ENCODE peak calls at places on chromosome 21, in six cellular contexts. U is H1, S is K562, J is HCT116, W is SK-N-SH, K is GM12878. X is an unnamed sample.

GRCh38 chr21:45992311-45993209 is 11.0 kb downstream of the COL6A1 start:
- DNase-seq in K (no peak), J (no peak), W (no peak), S (no peak), U (no peak), X (no peak)

GRCh38 chr21:32978346-32979270 is 47.1 kb upstream of the OLIG2 start:
- DNase-seq in J (no peak), W (no peak), U (no peak), S (no peak), K (no peak), X (no peak)

GRCh38 chr21:15894596-15894995 is 164.8 kb downstream of the USP25 start:
- DNase-seq in J (no peak), S (no peak), U (no peak), W (peak), K (no peak), X (no peak)

GRCh38 chr21:16258834-16259611 is 529.2 kb downstream of the USP25 start:
- DNase-seq in J (no peak), K (no peak), U (no peak), S (no peak), W (no peak), X (no peak)

GRCh38 chr21:37074195-37074510 is 1.1 kb downstream of the TTC3 start:
- DNase-seq in S (peak), J (no peak), K (no peak), U (no peak), W (peak), X (no peak)

GRCh38 chr21:31278511-31279155 is 65.4 kb downstream of the TIAM1 start:
- DNase-seq in K (no peak), W (no peak), U (no peak), S (no peak), J (no peak), X (no peak)

GRCh38 chr21:39612233-39613028 is at the start of gene B3GALT5:
- DNase-seq in U (peak), K (no peak), J (peak), W (peak), S (no peak), X (no peak)

GRCh38 chr21:17610862-17611261 is 1.8 kb downstream of the BTG3 start:
- DNase-seq in S (peak), W (peak), U (no peak), J (no peak), K (no peak), X (peak)

GRCh38 chr21:36551326-36551725 is 71.4 kb upstream of the CLDN14 start:
- DNase-seq in U (peak), J (no peak), W (no peak), K (no peak), S (no peak), X (no peak)

GRCh38 chr21:41895643-41896493 is 16.7 kb upstream of the PRDM15 start:
- DNase-seq in K (no peak), U (peak), W (no peak), J (no peak), S (peak), X (no peak)
- TF ChIP-seq RAD21 in K (peak), U (no peak), W (no peak), J (no peak), S (no peak), X (no peak)

GRCh38 chr21:42010507-42011493 is 640 bp upstream of the ZBTB21 start:
- DNase-seq in S (peak), W (peak), K (no peak), J (no peak), U (no peak), X (peak)
- TF ChIP-seq POLR2AphosphoS5 in S (peak), W (no peak), K (no peak), J (peak), U (no peak), X (peak)

DNA sequence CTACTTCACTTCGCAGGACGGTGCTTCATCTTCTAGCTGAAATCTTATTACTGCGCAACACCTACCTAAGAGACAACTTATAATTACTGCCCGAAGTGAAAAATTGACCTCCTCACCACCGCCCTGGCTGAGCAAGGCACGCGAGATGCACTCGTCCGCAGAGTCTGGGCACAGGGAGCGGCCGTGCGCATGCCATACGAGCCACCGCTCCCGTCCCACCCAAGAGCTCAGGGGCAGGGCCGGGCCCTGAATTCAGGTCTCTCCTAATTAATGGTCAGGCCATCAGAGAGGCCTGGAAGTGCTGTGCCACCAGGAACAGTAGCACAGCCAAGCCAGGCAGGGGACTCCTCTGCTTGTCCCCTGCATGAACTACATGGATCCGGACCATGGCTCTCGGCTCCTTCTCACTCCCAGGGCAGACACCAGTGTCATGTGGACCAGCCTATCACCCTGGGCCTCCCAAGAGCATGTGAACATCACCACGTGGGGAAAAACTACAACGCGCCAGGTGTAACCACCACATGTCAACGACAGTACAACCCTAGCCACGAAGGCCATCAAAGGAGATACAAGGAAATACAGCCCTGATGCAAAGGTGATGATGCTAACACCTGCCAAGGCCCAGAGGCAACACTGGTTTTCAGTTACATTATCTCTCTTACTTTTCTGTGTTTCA is 11.5 kb downstream of the RIPK4 start:
- DNase-seq in U (no peak), S (no peak), K (no peak), W (no peak), J (no peak), X (no peak)
- TF ChIP-seq RAD21 in U (no peak), S (no peak), K (no peak), W (no peak), J (no peak), X (no peak)

DNA sequence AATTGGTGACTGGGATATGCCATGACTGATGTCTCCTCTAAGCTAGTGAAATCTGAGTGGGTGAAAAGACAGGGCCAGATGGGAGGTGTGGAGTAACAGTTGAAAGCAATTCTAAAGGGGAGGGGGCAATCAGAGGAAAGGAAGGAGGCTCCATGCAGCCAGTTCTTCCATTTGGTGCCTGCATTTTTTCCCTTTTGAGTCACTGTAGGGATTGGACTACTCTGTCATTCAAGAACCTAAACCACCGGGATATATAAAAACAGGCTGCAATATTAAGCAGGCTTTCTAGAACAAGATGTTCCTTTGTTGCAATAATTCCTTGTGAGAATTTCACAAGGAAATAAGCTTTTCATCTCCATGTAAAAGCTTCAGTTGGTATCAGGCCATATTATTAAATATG is 18.3 kb downstream of the CLIC6 start:
- DNase-seq in W (no peak), J (no peak), U (no peak), S (no peak), K (no peak), X (no peak)
- TF ChIP-seq POLR2AphosphoS5 in W (no peak), J (no peak), U (no peak), S (no peak), K (no peak), X (no peak)

GRCh38 chr21:38165466-38166213 is 91.2 kb upstream of the KCNJ15 start:
- DNase-seq in J (no peak), S (no peak), K (no peak), U (no peak), W (peak), X (no peak)
- TF ChIP-seq RAD21 in J (no peak), S (no peak), K (no peak), U (no peak), W (no peak), X (no peak)

GRCh38 chr21:44867999-44868700 is 5.3 kb downstream of the PTTG1IP start:
- DNase-seq in U (no peak), K (no peak), J (no peak), S (no peak), W (no peak), X (no peak)

GRCh38 chr21:44868707-44869106 is 4.8 kb downstream of the PTTG1IP start:
- DNase-seq in U (no peak), K (no peak), J (no peak), S (no peak), W (no peak), X (no peak)

GRCh38 chr21:44865561-44866280 is 7.8 kb downstream of the PTTG1IP start:
- DNase-seq in S (no peak), W (no peak), U (no peak), K (no peak), J (no peak), X (no peak)

GRCh38 chr21:44867464-44867863 is 6.0 kb downstream of the PTTG1IP start:
- DNase-seq in J (no peak), S (no peak), U (no peak), K (no peak), W (no peak), X (no peak)

GRCh38 chr21:44866780-44867179 is 6.7 kb downstream of the PTTG1IP start:
- DNase-seq in S (peak), W (no peak), J (no peak), U (no peak), K (no peak), X (peak)
- TF ChIP-seq POLR2AphosphoS5 in S (no peak), W (no peak), J (no peak), U (no peak), K (no peak), X (no peak)

GRCh38 chr21:41442496-41443186 is 16.6 kb downstream of the MX1 start:
- DNase-seq in K (no peak), S (no peak), W (no peak), U (no peak), J (no peak), X (no peak)

GRCh38 chr21:41445465-41445862 is 19.4 kb downstream of the MX1 start:
- DNase-seq in W (no peak), S (no peak), K (no peak), J (no peak), U (no peak), X (no peak)

GRCh38 chr21:41443562-41443961 is 17.5 kb downstream of the MX1 start:
- DNase-seq in K (no peak), J (no peak), W (no peak), U (no peak), S (no peak), X (no peak)

GRCh38 chr21:41446571-41446970 is 20.5 kb downstream of the MX1 start:
- DNase-seq in J (no peak), U (no peak), W (no peak), K (no peak), S (no peak), X (no peak)

GRCh38 chr21:41444703-41445464 is 18.8 kb downstream of the MX1 start:
- DNase-seq in K (no peak), S (no peak), J (no peak), W (no peak), U (no peak), X (no peak)
- TF ChIP-seq RAD21 in K (no peak), S (no peak), J (no peak), W (no peak), U (no peak), X (no peak)